ENCODE peak calls at places on chromosomes 4 and X, in seven cellular contexts. W, R, S, C, G, K and J are unnamed samples.

GRCh38 chrX:50333308-50333707 is 128.7 kb downstream of the CCNB3 start:
- DNase-seq in G (no peak), W (no peak), K (no peak), R (no peak), C (no peak), S (no peak), J (no peak)

GRCh38 chr4:80243274-80244018 is 23.0 kb upstream of the FGF5 start:
- DNase-seq in R (no peak), S (no peak), C (no peak), K (no peak), W (no peak), G (no peak), J (no peak)

GRCh38 chr4:53281438-53281837 is 84.4 kb downstream of the SCFD2 start:
- DNase-seq in W (peak; percentile 33), K (peak; percentile 10), S (no peak), R (no peak), G (no peak), C (no peak), J (no peak)

GRCh38 chr4:174120446-174121142 is 162.9 kb downstream of the FBXO8 start:
- DNase-seq in K (peak; percentile 88), G (peak; percentile 39), R (peak; percentile 30), W (peak; percentile 83), S (no peak), C (no peak), J (peak; percentile 13)

GRCh38 chr4:147546341-147546740 is 65.4 kb downstream of the EDNRA start:
- DNase-seq in W (peak; percentile 98), K (peak; percentile 84), S (no peak), R (no peak), G (no peak), C (no peak), J (no peak)

GRCh38 chr4:15295421-15296162 is 132.2 kb upstream of the C1QTNF7 start:
- DNase-seq in K (no peak), G (no peak), W (peak; percentile 40), S (no peak), R (no peak), C (no peak), J (no peak)

GRCh38 chr4:52407545-52407944 is 251.6 kb downstream of the USP46 start:
- DNase-seq in S (no peak), C (no peak), G (no peak), R (no peak), K (peak; percentile 3), W (peak; percentile 2), J (no peak)

GRCh38 chrX:22585831-22586230 is 313.1 kb downstream of the CBLL2 start:
- DNase-seq in K (no peak), G (no peak), S (no peak), C (no peak), R (no peak), W (no peak), J (no peak)

GRCh38 chrX:119407681-119408080 is 8.5 kb downstream of the SLC25A43 start:
- DNase-seq in C (no peak), K (no peak), W (peak; percentile 59), S (no peak), R (no peak), G (no peak), J (no peak)

GRCh38 chr4:11471613-11472012 is 42.9 kb upstream of the HS3ST1 start:
- DNase-seq in G (no peak), R (peak; percentile 79), S (peak; percentile 75), K (no peak), W (no peak), C (peak; percentile 1), J (peak; percentile 65)

GRCh38 chr4:156606444-156607197 is 365.0 kb downstream of the PDGFC start:
- DNase-seq in K (peak; percentile 27), R (no peak), G (no peak), W (peak; percentile 49), C (no peak), S (no peak), J (no peak)

GRCh38 chr4:150096625-150097024 is 18.4 kb downstream of the DCLK2 start:
- DNase-seq in C (no peak), W (no peak), K (no peak), S (no peak), G (no peak), R (no peak), J (no peak)

GRCh38 chr4:126223784-126224407 is 909.1 kb downstream of the FAT4 start:
- DNase-seq in W (peak; percentile 41), G (no peak), K (peak; percentile 26), S (no peak), R (no peak), C (no peak), J (no peak)

GRCh38 chr4:67428819-67429218 is 116.5 kb downstream of the CENPC start:
- DNase-seq in C (no peak), K (no peak), S (no peak), G (no peak), W (no peak), R (no peak), J (no peak)

GRCh38 chr4:148196168-148196567 is 246.0 kb downstream of the NR3C2 start:
- DNase-seq in R (no peak), C (no peak), W (no peak), K (no peak), G (no peak), S (no peak), J (no peak)

GRCh38 chrX:13084611-13085010 is 40.2 kb upstream of the FAM9C start:
- DNase-seq in G (no peak), S (no peak), C (no peak), R (no peak), W (no peak), K (no peak), J (no peak)

GRCh38 chr4:100510551-100510950 is 7.3 kb downstream of the EMCN start:
- DNase-seq in S (no peak), C (no peak), W (no peak), G (no peak), K (peak; percentile 69), R (no peak), J (no peak)

GRCh38 chrX:140943513-140943912 is 58.9 kb upstream of the SPANXB1 start:
- DNase-seq in R (no peak), W (no peak), K (no peak), G (no peak), S (no peak), C (no peak), J (no peak)

GRCh38 chrX:18010251-18010650 is 149.2 kb upstream of the RAI2 start:
- DNase-seq in R (no peak), S (no peak), K (no peak), C (no peak), W (no peak), G (no peak), J (no peak)

GRCh38 chr4:17558941-17559708 is 17.9 kb upstream of the LAP3 start:
- DNase-seq in K (no peak), C (no peak), S (no peak), W (no peak), R (no peak), G (no peak), J (no peak)

GRCh38 chrX:44415639-44416386 is 72.3 kb upstream of the EFHC2 start:
- DNase-seq in S (no peak), R (no peak), W (no peak), G (no peak), K (no peak), C (no peak), J (no peak)

GRCh38 chr4:38774181-38774580 is 8.6 kb downstream of the TLR10 start:
- DNase-seq in R (no peak), W (peak; percentile 28), C (no peak), K (no peak), S (no peak), G (no peak), J (no peak)

GRCh38 chrX:145464650-145465049 is 217.3 kb downstream of the SPANXN1 start:
- DNase-seq in W (no peak), K (no peak), R (no peak), S (no peak), C (no peak), G (no peak), J (no peak)

GRCh38 chr4:34709564-34709963 is 1534.8 kb downstream of the ARAP2 start:
- DNase-seq in C (no peak), W (no peak), G (no peak), R (no peak), K (no peak), S (no peak), J (no peak)

GRCh38 chr4:99324978-99325377 is 3.8 kb upstream of the ADH1B start:
- DNase-seq in K (peak; percentile 98), W (peak; percentile 94), R (no peak), G (no peak), C (no peak), S (no peak), J (no peak)

GRCh38 chrX:105136786-105137185 is 83.7 kb downstream of the TEX13A start:
- DNase-seq in W (no peak), R (no peak), S (no peak), K (no peak), G (no peak), C (no peak), J (no peak)

GRCh38 chrX:134604701-134605271 is 53.5 kb downstream of the PLAC1 start:
- DNase-seq in C (no peak), K (peak; percentile 47), S (no peak), G (no peak), R (no peak), W (peak; percentile 53), J (no peak)

GRCh38 chr4:15765910-15766703 is 12.0 kb upstream of the CD38 start:
- DNase-seq in S (no peak), R (peak; percentile 83), C (peak; percentile 73), W (no peak), G (no peak), K (no peak), J (peak; percentile 53)

GRCh38 chr4:55491486-55491885 is 55.2 kb downstream of the CLOCK start:
- DNase-seq in W (peak; percentile 60), C (no peak), S (no peak), G (no peak), R (no peak), K (peak; percentile 73), J (no peak)

GRCh38 chrX:108117988-108118387 is 26.4 kb downstream of the ATG4A start:
- DNase-seq in C (no peak), S (no peak), W (no peak), R (no peak), G (no peak), K (no peak), J (no peak)